ENCODE peak calls at places on chromosome 4, in eight cellular contexts. One of them, this sample, is unnamed.

GRCh38 chr4:169033660-169034059 is 23.6 kb upstream of the CBR4 start:
- DNase-seq in stomach: no peak
- DNase-seq in NCI-H510A treated with DMSO at 0.1 percent for 48 hours: no peak
- DNase-seq in posterior cingulate gyrus: no peak
- DNase-seq in fibroblast of the conjunctiva: no peak
- DNase-seq in nephron progenitor cell: no peak
- DNase-seq in IMR-90: no peak
- DNase-seq in Calu3: no peak
- DNase-seq in this sample: no peak

GRCh38 chr4:186291256-186291890 is 25.4 kb downstream of the F11 start:
- DNase-seq in nephron progenitor cell: no peak
- DNase-seq in posterior cingulate gyrus: no peak
- DNase-seq in fibroblast of the conjunctiva: no peak
- DNase-seq in IMR-90: no peak
- DNase-seq in NCI-H510A treated with DMSO at 0.1 percent for 48 hours: no peak
- DNase-seq in Calu3: no peak
- DNase-seq in stomach: no peak
- DNase-seq in this sample: no peak

GRCh38 chr4:150579591-150580234 is 2.2 kb upstream of the MAB21L2 start:
- DNase-seq in posterior cingulate gyrus: no peak
- DNase-seq in stomach: no peak
- DNase-seq in Calu3: peak
- DNase-seq in nephron progenitor cell: peak
- DNase-seq in NCI-H510A treated with DMSO at 0.1 percent for 48 hours: no peak
- DNase-seq in fibroblast of the conjunctiva: no peak
- DNase-seq in IMR-90: peak
- DNase-seq in this sample: peak

GRCh38 chr4:95129708-95130343 is 372.1 kb downstream of the BMPR1B start:
- DNase-seq in Calu3: peak
- DNase-seq in fibroblast of the conjunctiva: peak
- DNase-seq in posterior cingulate gyrus: peak
- DNase-seq in stomach: no peak
- DNase-seq in nephron progenitor cell: no peak
- DNase-seq in NCI-H510A treated with DMSO at 0.1 percent for 48 hours: no peak
- DNase-seq in IMR-90: peak
- DNase-seq in this sample: no peak

GRCh38 chr4:172649143-172649542 is 519.5 kb upstream of the GALNT7 start:
- DNase-seq in Calu3: no peak
- DNase-seq in nephron progenitor cell: no peak
- DNase-seq in posterior cingulate gyrus: no peak
- DNase-seq in NCI-H510A treated with DMSO at 0.1 percent for 48 hours: no peak
- DNase-seq in fibroblast of the conjunctiva: no peak
- DNase-seq in IMR-90: no peak
- DNase-seq in stomach: no peak
- DNase-seq in this sample: no peak

GRCh38 chr4:157265281-157265680 is 44.8 kb downstream of the GRIA2 start:
- DNase-seq in posterior cingulate gyrus: no peak
- DNase-seq in nephron progenitor cell: peak
- DNase-seq in NCI-H510A treated with DMSO at 0.1 percent for 48 hours: peak
- DNase-seq in IMR-90: no peak
- DNase-seq in Calu3: peak
- DNase-seq in fibroblast of the conjunctiva: no peak
- DNase-seq in stomach: peak
- DNase-seq in this sample: no peak

GRCh38 chr4:24799196-24799543 is 3.8 kb downstream of the SOD3 start:
- DNase-seq in IMR-90: no peak
- DNase-seq in nephron progenitor cell: no peak
- DNase-seq in stomach: no peak
- DNase-seq in posterior cingulate gyrus: no peak
- DNase-seq in NCI-H510A treated with DMSO at 0.1 percent for 48 hours: no peak
- DNase-seq in fibroblast of the conjunctiva: no peak
- DNase-seq in Calu3: no peak
- DNase-seq in this sample: no peak

GRCh38 chr4:128286474-128287158 is 997 bp downstream of the PGRMC2 start:
- DNase-seq in IMR-90: peak
- DNase-seq in NCI-H510A treated with DMSO at 0.1 percent for 48 hours: peak
- DNase-seq in stomach: no peak
- DNase-seq in nephron progenitor cell: no peak
- DNase-seq in posterior cingulate gyrus: no peak
- DNase-seq in Calu3: no peak
- DNase-seq in fibroblast of the conjunctiva: peak
- DNase-seq in this sample: no peak

GRCh38 chr4:22190855-22191254 is 242.3 kb upstream of the KCNIP4 start:
- DNase-seq in Calu3: peak
- DNase-seq in IMR-90: peak
- DNase-seq in NCI-H510A treated with DMSO at 0.1 percent for 48 hours: no peak
- DNase-seq in fibroblast of the conjunctiva: peak
- DNase-seq in nephron progenitor cell: no peak
- DNase-seq in posterior cingulate gyrus: no peak
- DNase-seq in stomach: no peak
- DNase-seq in this sample: no peak

GRCh38 chr4:172515266-172515879 is 653.2 kb upstream of the GALNT7 start:
- DNase-seq in stomach: no peak
- DNase-seq in NCI-H510A treated with DMSO at 0.1 percent for 48 hours: no peak
- DNase-seq in IMR-90: peak
- DNase-seq in Calu3: no peak
- DNase-seq in posterior cingulate gyrus: no peak
- DNase-seq in nephron progenitor cell: no peak
- DNase-seq in fibroblast of the conjunctiva: no peak
- DNase-seq in this sample: no peak

GRCh38 chr4:109912706-109913621 is at the start of gene EGF:
- DNase-seq in fibroblast of the conjunctiva: no peak
- DNase-seq in nephron progenitor cell: no peak
- DNase-seq in Calu3: no peak
- DNase-seq in IMR-90: peak
- DNase-seq in stomach: no peak
- DNase-seq in NCI-H510A treated with DMSO at 0.1 percent for 48 hours: peak
- DNase-seq in posterior cingulate gyrus: no peak
- DNase-seq in this sample: no peak

GRCh38 chr4:6030679-6031078 is 12.4 kb upstream of the C4orf50 start:
- DNase-seq in stomach: no peak
- DNase-seq in NCI-H510A treated with DMSO at 0.1 percent for 48 hours: no peak
- DNase-seq in Calu3: no peak
- DNase-seq in nephron progenitor cell: no peak
- DNase-seq in posterior cingulate gyrus: no peak
- DNase-seq in fibroblast of the conjunctiva: no peak
- DNase-seq in IMR-90: no peak
- DNase-seq in this sample: no peak

GRCh38 chr4:17033256-17034245 is 135.1 kb upstream of the LDB2 start:
- DNase-seq in fibroblast of the conjunctiva: no peak
- DNase-seq in nephron progenitor cell: no peak
- DNase-seq in IMR-90: peak
- DNase-seq in Calu3: no peak
- DNase-seq in NCI-H510A treated with DMSO at 0.1 percent for 48 hours: no peak
- DNase-seq in stomach: no peak
- DNase-seq in posterior cingulate gyrus: no peak
- DNase-seq in this sample: no peak

GRCh38 chr4:64272432-64272831 is 136.8 kb downstream of the TECRL start:
- DNase-seq in Calu3: peak
- DNase-seq in stomach: no peak
- DNase-seq in NCI-H510A treated with DMSO at 0.1 percent for 48 hours: no peak
- DNase-seq in nephron progenitor cell: no peak
- DNase-seq in posterior cingulate gyrus: no peak
- DNase-seq in IMR-90: no peak
- DNase-seq in fibroblast of the conjunctiva: no peak
- DNase-seq in this sample: peak